ENCODE peak calls at places on chromosomes 6 and 20, in four cellular contexts. V, X, F and N are unnamed samples.
A peak's percentile ranks its signal among the peaks of the same experiment; 100 is the strongest.

GRCh38 chr20:44326391-44327159 is 10.3 kb upstream of the R3HDML start:
- DNase-seq in V (no peak), F (no peak), X (no peak), N (no peak)

GRCh38 chr6:158624684-158625682 is 19.6 kb downstream of the DYNLT1 start:
- DNase-seq in X (peak; percentile 53), F (no peak), V (no peak), N (no peak)

GRCh38 chr20:18276821-18277220 is 11.5 kb upstream of the ZNF133 start:
- DNase-seq in V (peak; percentile 71), X (peak; percentile 81), F (no peak), N (peak; percentile 75)

GRCh38 chr6:129236110-129236509 is 353.2 kb downstream of the LAMA2 start:
- DNase-seq in F (no peak), X (no peak), V (no peak), N (peak; percentile 11)

GRCh38 chr6:154041001-154041400 is 2.0 kb downstream of the OPRM1 start:
- DNase-seq in X (no peak), V (no peak), F (no peak), N (no peak)

GRCh38 chr6:156808287-156808686 is 31.1 kb downstream of the ARID1B start:
- DNase-seq in V (no peak), F (no peak), X (no peak), N (peak; percentile 54)

GRCh38 chr6:168113226-168113625 is 34.2 kb upstream of the FRMD1 start:
- DNase-seq in V (no peak), X (no peak), F (peak; percentile 34), N (no peak)

GRCh38 chr6:80338201-80338836 is 231.8 kb downstream of the BCKDHB start:
- DNase-seq in F (peak; percentile 88), X (no peak), V (peak; percentile 70), N (peak; percentile 81)

GRCh38 chr20:1622450-1622849 is 2.6 kb upstream of the SIRPB1 start:
- DNase-seq in X (no peak), V (peak; percentile 86), F (no peak), N (peak; percentile 44)

GRCh38 chr6:169881976-169882375 is 130.6 kb downstream of the ERMARD start:
- DNase-seq in F (peak; percentile 54), X (no peak), V (no peak), N (no peak)

GRCh38 chr20:34043025-34043424 is 49.3 kb downstream of the RALY start:
- DNase-seq in V (no peak), X (no peak), F (no peak), N (no peak)

GRCh38 chr6:70672549-70672948 is 4.9 kb downstream of the SMAP1 start:
- DNase-seq in V (no peak), X (no peak), F (no peak), N (no peak)

GRCh38 chr6:48957781-48958180 is 505.3 kb downstream of the MMUT start:
- DNase-seq in X (no peak), V (peak; percentile 8), F (no peak), N (no peak)

GRCh38 chr20:38149880-38150594 is 15.0 kb downstream of the TGM2 start:
- DNase-seq in X (peak; percentile 34), V (no peak), F (no peak), N (no peak)

GRCh38 chr6:34792605-34793500 is 970 bp downstream of the BLTP3A start:
- DNase-seq in V (peak; percentile 87), X (no peak), F (peak; percentile 74), N (peak; percentile 64)

GRCh38 chr6:43517503-43518357 is 841 bp downstream of the POLR1C start:
- DNase-seq in F (peak; percentile 24), X (no peak), V (peak; percentile 51), N (peak; percentile 35)

GRCh38 chr20:16263582-16263981 is 309.7 kb downstream of the KIF16B start:
- DNase-seq in V (no peak), F (no peak), X (no peak), N (no peak)

GRCh38 chr6:109861946-109862345 is 116.2 kb upstream of the GPR6 start:
- DNase-seq in X (no peak), V (no peak), F (no peak), N (no peak)

GRCh38 chr6:11644601-11645000 is 107.1 kb downstream of the TMEM170B start:
- DNase-seq in F (no peak), V (no peak), X (no peak), N (no peak)

GRCh38 chr6:132952998-132953397 is 138.6 kb downstream of the RPS12 start:
- DNase-seq in V (no peak), X (no peak), F (no peak), N (no peak)

GRCh38 chr6:1630771-1631217 is 21.1 kb downstream of the FOXC1 start:
- DNase-seq in F (no peak), V (no peak), X (no peak), N (no peak)

GRCh38 chr6:56840467-56841371 is 114.2 kb upstream of the BEND6 start:
- DNase-seq in V (no peak), X (no peak), F (no peak), N (no peak)
- H3K4me3 ChIP-seq in V (no peak overlapping the region), X (no peak overlapping the region), F (no peak overlapping the region), N (peak overlapping the region; percentile 89)

GRCh38 chr6:62775427-62776022 is 435.7 kb upstream of the FKBP1C start:
- DNase-seq in X (no peak), F (no peak), V (peak; percentile 45), N (peak; percentile 24)
- TF ChIP-seq CTCF in X (no peak), F (no peak), V (peak; percentile 36), N (peak; percentile 37)

DNA sequence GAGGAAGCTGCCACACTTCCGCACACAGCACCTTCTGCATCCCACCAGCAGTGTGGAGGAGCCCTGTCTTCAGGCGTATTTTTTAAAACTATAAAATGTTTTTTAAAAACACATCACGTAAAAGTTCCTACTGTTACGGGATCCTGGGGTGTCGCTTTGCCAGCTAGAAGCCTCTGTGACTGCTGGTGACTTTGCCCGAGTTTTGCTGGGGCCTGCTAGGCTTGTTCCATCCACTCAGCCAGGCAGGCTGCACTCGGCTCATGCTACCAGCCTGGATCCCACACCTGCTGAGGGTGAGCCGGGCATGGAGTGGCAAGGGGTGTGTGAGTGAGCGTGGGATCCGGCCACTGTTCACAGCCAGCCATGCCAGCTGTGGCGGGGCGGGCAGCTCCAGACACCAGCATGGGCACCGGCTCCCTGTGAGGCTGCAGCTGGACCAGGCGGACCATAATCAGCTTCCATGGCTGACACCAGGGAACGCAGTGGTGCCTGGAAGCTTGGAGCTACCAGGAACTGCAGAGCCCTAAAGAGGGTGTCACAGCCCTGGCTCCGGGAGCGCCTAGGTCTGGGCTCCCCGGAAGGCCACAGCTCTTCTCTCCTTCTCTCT is 12.3 kb upstream of the SLCO4A1 start:
- DNase-seq in F (no peak), V (no peak), X (no peak), N (no peak)
- H3K4me3 ChIP-seq in F (no peak overlapping the region), V (no peak overlapping the region), X (no peak overlapping the region), N (no peak overlapping the region)

GRCh38 chr20:14986656-14987055 is 649.2 kb upstream of the FLRT3 start:
- DNase-seq in F (no peak), X (no peak), V (no peak), N (no peak)
- TF ChIP-seq CTCF in F (no peak), X (no peak), V (no peak), N (no peak)